ENCODE peak calls at places on chromosomes 5 and 9, in nine cellular contexts. W is mucosa of descending colon; Q is choroid plexus epithelial cell; U is cardiac muscle cell; G is neural crest cell; K is CD4-positive, alpha-beta T cell; E is dorsolateral prefrontal cortex; L is mesothelial cell of epicardium; J is A549. S is an unnamed sample.

GRCh38 chr5:167587768-167588167 is 703.7 kb upstream of the WWC1 start:
- DNase-seq in W (no peak), Q (peak), U (peak), G (peak), K (no peak), E (no peak), L (no peak), J (peak), S (no peak)

GRCh38 chr9:23830949-23831730 is 5.1 kb upstream of the ELAVL2 start:
- DNase-seq in W (no peak), Q (no peak), U (no peak), G (peak), K (no peak), E (no peak), L (no peak), J (no peak), S (no peak)

GRCh38 chr5:122493091-122493775 is 181.2 kb downstream of the SNCAIP start:
- DNase-seq in W (no peak), Q (no peak), U (peak), G (no peak), K (no peak), E (peak), L (peak), J (no peak), S (no peak)

GRCh38 chr5:141475625-141476131 is at the start of gene PCDHGC3:
- DNase-seq in W (peak), Q (peak), U (peak), G (peak), K (peak), E (peak), L (peak), J (peak), S (peak)

GRCh38 chr9:5543875-5544702 is 33.8 kb downstream of the PDCD1LG2 start:
- DNase-seq in W (no peak), Q (no peak), U (no peak), G (no peak), K (no peak), E (no peak), L (no peak), J (no peak), S (no peak)

GRCh38 chr5:120405291-120405864 is 58.7 kb upstream of the PRR16 start:
- DNase-seq in W (no peak), Q (peak), U (peak), G (no peak), K (no peak), E (no peak), L (no peak), J (no peak), S (no peak)

GRCh38 chr5:87430863-87431262 is 18.1 kb upstream of the CCNH start:
- DNase-seq in W (no peak), Q (no peak), U (no peak), G (no peak), K (no peak), E (no peak), L (no peak), J (no peak), S (no peak)

GRCh38 chr5:91266184-91266705 is 116.9 kb downstream of the ARRDC3 start:
- DNase-seq in W (no peak), Q (peak), U (peak), G (no peak), K (no peak), E (no peak), L (no peak), J (peak), S (no peak)

GRCh38 chr5:96080557-96080956 is 118.9 kb upstream of the ELL2 start:
- DNase-seq in W (no peak), Q (peak), U (peak), G (no peak), K (no peak), E (no peak), L (no peak), J (no peak), S (no peak)

GRCh38 chr5:177427211-177427822 is 841 bp downstream of the GRK6 start:
- DNase-seq in W (no peak), Q (peak), U (peak), G (no peak), K (no peak), E (no peak), L (no peak), J (no peak), S (no peak)

GRCh38 chr9:92378825-92379535 is 25.4 kb downstream of the OGN start:
- DNase-seq in W (no peak), Q (no peak), U (no peak), G (no peak), K (no peak), E (no peak), L (no peak), J (no peak), S (no peak)

GRCh38 chr9:121138973-121139372 is 62.7 kb downstream of the RAB14 start:
- DNase-seq in W (no peak), Q (no peak), U (no peak), G (no peak), K (no peak), E (no peak), L (no peak), J (no peak), S (no peak)

GRCh38 chr5:81650992-81651391 is 99.9 kb downstream of the SSBP2 start:
- DNase-seq in W (no peak), Q (no peak), U (no peak), G (no peak), K (no peak), E (no peak), L (no peak), J (no peak), S (no peak)

GRCh38 chr9:95134457-95134881 is 183.0 kb downstream of the FANCC start:
- DNase-seq in W (peak), Q (no peak), U (no peak), G (no peak), K (no peak), E (no peak), L (no peak), J (no peak), S (no peak)

GRCh38 chr9:38713426-38713825 is 6.5 kb downstream of the FAM240B start:
- DNase-seq in W (no peak), Q (peak), U (peak), G (no peak), K (no peak), E (no peak), L (no peak), J (no peak), S (no peak)

GRCh38 chr5:180644129-180644824 is 5.1 kb downstream of the FLT4 start:
- DNase-seq in W (no peak), Q (no peak), U (no peak), G (no peak), K (no peak), E (peak), L (no peak), J (no peak), S (peak)

GRCh38 chr5:106854941-106855340 is 815.8 kb downstream of the EFNA5 start:
- DNase-seq in W (no peak), Q (no peak), U (no peak), G (no peak), K (no peak), E (no peak), L (no peak), J (no peak), S (no peak)

GRCh38 chr5:179126506-179126991 is 66.4 kb downstream of the ZNF354C start:
- DNase-seq in W (peak), Q (no peak), U (no peak), G (no peak), K (no peak), E (peak), L (no peak), J (no peak), S (no peak)

GRCh38 chr5:58579781-58580180 is 3.1 kb upstream of the RAB3C start:
- DNase-seq in W (no peak), Q (no peak), U (no peak), G (no peak), K (no peak), E (no peak), L (no peak), J (no peak), S (no peak)

GRCh38 chr5:94693043-94693822 is 74.8 kb downstream of the SLF1 start:
- DNase-seq in W (no peak), Q (peak), U (peak), G (no peak), K (no peak), E (no peak), L (no peak), J (no peak), S (no peak)

GRCh38 chr5:60633336-60633735 is 66.6 kb downstream of the DEPDC1B start:
- DNase-seq in W (no peak), Q (peak), U (peak), G (no peak), K (no peak), E (no peak), L (no peak), J (no peak), S (no peak)

GRCh38 chr9:83339435-83339834 is 198.8 kb downstream of the FRMD3 start:
- DNase-seq in W (no peak), Q (no peak), U (no peak), G (no peak), K (no peak), E (no peak), L (no peak), J (no peak), S (no peak)

GRCh38 chr5:124935060-124935459 is 188.6 kb upstream of the ZNF608 start:
- DNase-seq in W (no peak), Q (no peak), U (no peak), G (no peak), K (no peak), E (no peak), L (no peak), J (no peak), S (no peak)

GRCh38 chr5:149367249-149367971 is 9.6 kb downstream of the PCYOX1L start:
- DNase-seq in W (no peak), Q (peak), U (peak), G (peak), K (peak), E (peak), L (no peak), J (peak), S (peak)

GRCh38 chr5:9877473-9877872 is 247.3 kb upstream of the TAS2R1 start:
- DNase-seq in W (no peak), Q (peak), U (peak), G (no peak), K (no peak), E (no peak), L (no peak), J (no peak), S (no peak)

GRCh38 chr9:123660691-123661090 is 269.2 kb downstream of the DENND1A start:
- DNase-seq in W (no peak), Q (no peak), U (no peak), G (no peak), K (no peak), E (no peak), L (no peak), J (no peak), S (no peak)

GRCh38 chr5:8633706-8634105 is 764.8 kb downstream of the MTRR start:
- DNase-seq in W (no peak), Q (peak), U (peak), G (no peak), K (no peak), E (no peak), L (no peak), J (no peak), S (no peak)

GRCh38 chr5:9610344-9610743 is 19.8 kb downstream of the TAS2R1 start:
- DNase-seq in W (no peak), Q (no peak), U (no peak), G (no peak), K (no peak), E (no peak), L (no peak), J (no peak), S (no peak)

GRCh38 chr9:125548141-125548540 is 158.9 kb downstream of the MAPKAP1 start:
- DNase-seq in W (no peak), Q (no peak), U (no peak), G (no peak), K (no peak), E (no peak), L (no peak), J (no peak), S (no peak)

GRCh38 chr5:39223568-39224156 is 4.3 kb upstream of the FYB1 start:
- DNase-seq in W (no peak), Q (no peak), U (no peak), G (no peak), K (no peak), E (no peak), L (no peak), J (no peak), S (no peak)

GRCh38 chr5:43840424-43841232 is 237.6 kb downstream of the NNT start:
- DNase-seq in W (no peak), Q (no peak), U (no peak), G (no peak), K (no peak), E (no peak), L (no peak), J (no peak), S (no peak)

GRCh38 chr5:142803428-142804111 is 33.4 kb downstream of the ARHGAP26 start:
- DNase-seq in W (no peak), Q (peak), U (peak), G (no peak), K (no peak), E (no peak), L (no peak), J (peak), S (no peak)

GRCh38 chr9:118533101-118533500 is 828.9 kb downstream of the TLR4 start:
- DNase-seq in W (no peak), Q (peak), U (no peak), G (no peak), K (no peak), E (no peak), L (no peak), J (no peak), S (no peak)

GRCh38 chr5:67315802-67316103 is 119.2 kb upstream of the CD180 start:
- DNase-seq in W (no peak), Q (no peak), U (no peak), G (no peak), K (no peak), E (no peak), L (no peak), J (no peak), S (no peak)

GRCh38 chr9:138067594-138068367 is 190.2 kb downstream of the CACNA1B start:
- DNase-seq in W (no peak), Q (no peak), U (no peak), G (no peak), K (no peak), E (peak), L (no peak), J (no peak), S (no peak)

GRCh38 chr5:178502401-178503100 is 87.6 kb downstream of the COL23A1 start:
- DNase-seq in W (no peak), Q (no peak), U (no peak), G (no peak), K (no peak), E (no peak), L (no peak), J (no peak), S (no peak)

GRCh38 chr5:68449380-68449779 is 233.8 kb downstream of the PIK3R1 start:
- DNase-seq in W (no peak), Q (no peak), U (no peak), G (no peak), K (no peak), E (no peak), L (no peak), J (no peak), S (no peak)

GRCh38 chr5:72760259-72760658 is 56.2 kb upstream of the TNPO1 start:
- DNase-seq in W (no peak), Q (peak), U (no peak), G (no peak), K (no peak), E (no peak), L (no peak), J (no peak), S (no peak)

DNA sequence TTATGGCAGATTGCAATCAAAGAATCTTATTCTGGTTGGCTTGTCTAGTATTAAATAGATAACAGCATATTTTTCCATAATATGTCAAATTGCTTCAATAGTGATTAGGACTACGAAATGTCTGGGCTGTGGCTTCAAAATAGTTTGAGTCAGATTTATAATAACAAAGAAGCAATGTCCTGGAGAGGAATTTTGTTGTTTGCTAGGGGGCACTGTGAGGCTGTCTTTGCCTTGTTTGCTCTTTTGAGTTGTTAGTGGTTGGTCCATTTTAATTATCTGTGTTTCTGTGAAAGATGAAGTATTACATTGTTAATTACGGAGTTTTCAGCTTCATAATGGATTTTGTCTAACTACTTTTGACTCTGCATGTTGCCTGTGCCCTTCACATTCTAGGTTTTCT is 713.6 kb downstream of the TLE4 start:
- DNase-seq in W (no peak), Q (peak), U (peak), G (no peak), K (no peak), E (no peak), L (no peak), J (no peak), S (no peak)
- TF ChIP-seq CTCF in W (no peak), Q (peak), U (peak), G (peak), K (no peak), E (peak), L (no peak), J (peak), S (peak)

GRCh38 chr5:131999471-131999931 is 12.0 kb downstream of the ACSL6 start:
- DNase-seq in W (no peak), Q (no peak), U (no peak), G (no peak), K (no peak), E (peak), L (no peak), J (no peak), S (no peak)
- TF ChIP-seq CTCF in W (no peak), Q (no peak), U (no peak), G (no peak), K (no peak), E (no peak), L (no peak), J (no peak), S (no peak)

DNA sequence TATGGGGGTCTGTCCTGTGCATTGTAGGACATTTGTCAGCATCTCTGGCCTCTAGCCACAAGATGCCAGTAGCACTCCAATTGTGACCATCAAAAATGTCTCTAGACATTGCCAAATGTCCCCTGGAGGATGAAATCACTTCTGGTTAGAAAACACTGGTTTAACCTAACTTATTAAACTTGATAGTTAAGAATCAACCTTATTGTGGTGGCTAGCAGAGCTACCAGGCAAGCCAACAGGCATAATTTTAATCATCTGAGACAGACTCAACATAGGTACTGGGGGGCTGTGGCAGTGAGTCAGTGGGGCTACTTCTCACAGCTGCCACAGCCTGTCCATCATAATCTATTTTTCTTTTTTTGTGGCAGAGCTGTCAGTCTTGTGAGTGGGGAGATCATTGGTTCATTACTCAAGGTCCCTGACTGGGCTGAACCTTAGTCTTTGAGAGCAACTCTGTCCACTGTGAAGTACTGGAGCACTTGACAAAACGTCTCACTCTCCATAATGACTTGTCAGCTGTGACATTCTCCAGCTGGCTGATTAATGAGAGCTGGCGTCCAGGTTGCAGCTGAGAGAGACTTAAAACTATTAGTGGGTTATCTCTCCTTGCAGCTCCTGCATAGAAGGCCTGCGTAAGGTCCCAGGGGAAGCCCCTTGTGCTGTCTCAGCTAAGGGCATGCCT is 107.9 kb downstream of the DCP2 start:
- DNase-seq in W (no peak), Q (no peak), U (no peak), G (no peak), K (no peak), E (no peak), L (no peak), J (no peak), S (no peak)
- TF ChIP-seq CTCF in W (no peak), Q (no peak), U (no peak), G (no peak), K (no peak), E (no peak), L (no peak), J (no peak), S (no peak)

GRCh38 chr9:35385042-35385441 is 104.9 kb upstream of the RUSC2 start:
- DNase-seq in W (no peak), Q (peak), U (peak), G (no peak), K (no peak), E (no peak), L (no peak), J (no peak), S (no peak)
- TF ChIP-seq CTCF in W (no peak), Q (peak), U (peak), G (no peak), K (no peak), E (peak), L (no peak), J (peak), S (no peak)

DNA sequence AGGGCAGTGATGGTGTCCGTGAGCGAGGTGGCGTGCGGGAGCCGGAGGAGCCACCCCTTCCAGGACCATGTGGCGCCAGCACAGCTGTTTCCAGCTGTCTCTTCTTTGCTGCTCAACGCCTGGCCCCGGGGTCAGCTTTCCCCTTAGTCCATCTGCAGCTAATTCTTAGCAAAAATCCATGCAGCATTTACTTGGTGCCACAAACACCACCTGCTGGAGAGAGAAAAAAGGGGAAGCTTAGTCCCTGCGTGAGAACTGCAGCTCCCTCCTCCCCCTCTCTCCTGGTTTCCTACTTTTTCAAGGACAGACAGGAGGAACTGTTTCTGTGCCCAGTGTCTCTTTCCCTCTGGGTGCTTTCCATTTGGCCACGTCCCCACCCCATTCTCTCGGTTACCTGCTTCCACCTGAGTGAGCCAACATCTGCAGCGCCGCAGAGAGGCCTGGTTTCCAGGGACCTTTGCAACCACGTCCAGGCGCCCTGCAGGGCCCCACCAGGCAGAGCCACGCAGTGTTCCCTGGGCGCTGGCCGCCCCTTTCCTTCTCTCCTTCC is 3.4 kb downstream of the SLC6A19 start:
- DNase-seq in W (peak), Q (peak), U (peak), G (no peak), K (no peak), E (no peak), L (no peak), J (peak), S (no peak)
- TF ChIP-seq CTCF in W (no peak), Q (peak), U (peak), G (peak), K (no peak), E (no peak), L (no peak), J (no peak), S (no peak)

GRCh38 chr5:54254482-54255198 is 55.7 kb downstream of the ARL15 start:
- DNase-seq in W (no peak), Q (peak), U (peak), G (no peak), K (no peak), E (no peak), L (no peak), J (no peak), S (no peak)
- TF ChIP-seq CTCF in W (no peak), Q (peak), U (peak), G (no peak), K (no peak), E (peak), L (no peak), J (peak), S (peak)

GRCh38 chr5:110681109-110681508 is 45.4 kb downstream of the TMEM232 start:
- DNase-seq in W (no peak), Q (no peak), U (no peak), G (no peak), K (no peak), E (no peak), L (no peak), J (no peak), S (no peak)

GRCh38 chr5:110686264-110686663 is 40.2 kb downstream of the TMEM232 start:
- DNase-seq in W (no peak), Q (no peak), U (no peak), G (no peak), K (no peak), E (no peak), L (no peak), J (no peak), S (no peak)

GRCh38 chr5:110687485-110687884 is 39.0 kb downstream of the TMEM232 start:
- DNase-seq in W (no peak), Q (no peak), U (no peak), G (no peak), K (no peak), E (no peak), L (no peak), J (no peak), S (no peak)

DNA sequence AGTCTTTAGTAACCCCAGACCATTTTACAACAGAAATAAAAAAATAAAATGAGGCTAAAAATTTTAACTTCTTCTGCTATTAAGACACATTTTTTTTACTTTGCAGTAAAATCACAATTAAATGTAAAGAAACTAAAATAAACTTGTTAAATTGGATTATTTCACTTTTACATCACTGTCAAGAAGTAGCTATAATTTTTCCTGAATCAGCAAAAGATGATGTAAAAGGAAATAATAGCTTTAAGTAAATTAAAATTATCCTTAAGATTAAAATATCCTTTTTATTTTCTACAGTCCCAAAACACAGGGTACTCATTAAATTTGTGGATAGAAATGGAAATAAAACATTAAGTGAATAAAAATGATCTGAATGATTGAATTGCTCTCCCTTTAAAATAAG is 44.5 kb downstream of the TMEM232 start:
- DNase-seq in W (no peak), Q (no peak), U (no peak), G (no peak), K (no peak), E (no peak), L (no peak), J (no peak), S (no peak)
- TF ChIP-seq CTCF in W (no peak), Q (no peak), U (no peak), G (no peak), K (no peak), E (no peak), L (no peak), J (no peak), S (no peak)